ENCODE peak calls at places on chromosomes 5 and 9, in five cellular contexts. One of them, this sample, is unnamed.

GRCh38 chr5:130545291-130545690 is 619.8 kb downstream of the HINT1 start:
- DNase-seq in mesenchymal stem cell: no peak
- DNase-seq in neuronal stem cell: no peak
- DNase-seq in H1: no peak
- DNase-seq in IMR-90: no peak
- DNase-seq in this sample: peak

GRCh38 chr5:44697025-44697424 is 111.7 kb upstream of the MRPS30 start:
- DNase-seq in IMR-90: no peak
- DNase-seq in mesenchymal stem cell: no peak
- DNase-seq in neuronal stem cell: no peak
- DNase-seq in H1: no peak
- DNase-seq in this sample: no peak

GRCh38 chr5:151523335-151523734 is 67.8 kb downstream of the FAT2 start:
- DNase-seq in neuronal stem cell: peak
- DNase-seq in IMR-90: peak
- DNase-seq in mesenchymal stem cell: peak
- DNase-seq in H1: peak
- DNase-seq in this sample: peak

GRCh38 chr5:125228358-125228757 is 481.9 kb upstream of the ZNF608 start:
- DNase-seq in IMR-90: no peak
- DNase-seq in neuronal stem cell: no peak
- DNase-seq in mesenchymal stem cell: no peak
- DNase-seq in H1: no peak
- DNase-seq in this sample: no peak

GRCh38 chr5:13930721-13931246 is 13.7 kb downstream of the DNAH5 start:
- DNase-seq in mesenchymal stem cell: no peak
- DNase-seq in H1: no peak
- DNase-seq in IMR-90: no peak
- DNase-seq in neuronal stem cell: no peak
- DNase-seq in this sample: no peak

GRCh38 chr9:75228893-75229292 is 140.6 kb downstream of the OSTF1 start:
- DNase-seq in neuronal stem cell: no peak
- DNase-seq in H1: no peak
- DNase-seq in IMR-90: no peak
- DNase-seq in mesenchymal stem cell: no peak
- DNase-seq in this sample: no peak

GRCh38 chr9:90287567-90288274 is 354.9 kb downstream of the DIRAS2 start:
- DNase-seq in H1: no peak
- DNase-seq in mesenchymal stem cell: no peak
- DNase-seq in IMR-90: no peak
- DNase-seq in neuronal stem cell: no peak
- DNase-seq in this sample: peak

GRCh38 chr5:23820764-23821471 is 313.5 kb downstream of the PRDM9 start:
- DNase-seq in mesenchymal stem cell: peak
- DNase-seq in IMR-90: peak
- DNase-seq in H1: no peak
- DNase-seq in neuronal stem cell: no peak
- DNase-seq in this sample: no peak

GRCh38 chr5:137040641-137041340 is 458.3 kb downstream of the SPOCK1 start:
- DNase-seq in neuronal stem cell: no peak
- DNase-seq in IMR-90: peak
- DNase-seq in mesenchymal stem cell: no peak
- DNase-seq in H1: no peak
- DNase-seq in this sample: no peak

GRCh38 chr5:157279605-157280239 is 13.8 kb downstream of the CYFIP2 start:
- DNase-seq in H1: no peak
- DNase-seq in neuronal stem cell: no peak
- DNase-seq in IMR-90: no peak
- DNase-seq in mesenchymal stem cell: no peak
- DNase-seq in this sample: no peak

GRCh38 chr5:176611435-176611834 is 1.5 kb upstream of the GPRIN1 start:
- DNase-seq in neuronal stem cell: peak
- DNase-seq in mesenchymal stem cell: peak
- DNase-seq in H1: peak
- DNase-seq in IMR-90: peak
- DNase-seq in this sample: peak

GRCh38 chr9:124779368-124780059 is 2.6 kb downstream of the OLFML2A start:
- DNase-seq in IMR-90: peak
- DNase-seq in neuronal stem cell: no peak
- DNase-seq in H1: peak
- DNase-seq in mesenchymal stem cell: peak
- DNase-seq in this sample: no peak

GRCh38 chr9:113913426-113914195 is 37.5 kb downstream of the ZNF618 start:
- DNase-seq in mesenchymal stem cell: peak
- DNase-seq in IMR-90: peak
- DNase-seq in neuronal stem cell: no peak
- DNase-seq in H1: peak
- DNase-seq in this sample: no peak

GRCh38 chr5:61416010-61416409 is 84.0 kb downstream of the ZSWIM6 start:
- DNase-seq in IMR-90: peak
- DNase-seq in mesenchymal stem cell: no peak
- DNase-seq in neuronal stem cell: peak
- DNase-seq in H1: no peak
- DNase-seq in this sample: no peak

GRCh38 chr9:108436470-108436869 is 419.3 kb downstream of the ACTL7B start:
- DNase-seq in mesenchymal stem cell: no peak
- DNase-seq in neuronal stem cell: no peak
- DNase-seq in IMR-90: no peak
- DNase-seq in H1: no peak
- DNase-seq in this sample: no peak

GRCh38 chr9:16575142-16575877 is 295.2 kb downstream of the BNC2 start:
- DNase-seq in mesenchymal stem cell: no peak
- DNase-seq in neuronal stem cell: no peak
- DNase-seq in IMR-90: no peak
- DNase-seq in H1: no peak
- DNase-seq in this sample: no peak

GRCh38 chr5:177457239-177458121 is 10.9 kb downstream of the PRR7 start:
- DNase-seq in H1: peak
- DNase-seq in mesenchymal stem cell: peak
- DNase-seq in neuronal stem cell: peak
- DNase-seq in IMR-90: peak
- DNase-seq in this sample: peak

GRCh38 chr9:112334319-112334828 is 955 bp upstream of the PTBP3 start:
- DNase-seq in mesenchymal stem cell: peak
- DNase-seq in neuronal stem cell: no peak
- DNase-seq in IMR-90: peak
- DNase-seq in H1: no peak
- DNase-seq in this sample: no peak

GRCh38 chr9:137454145-137454505 is 5.0 kb downstream of the NSMF start:
- DNase-seq in IMR-90: no peak
- DNase-seq in mesenchymal stem cell: no peak
- DNase-seq in H1: peak
- DNase-seq in neuronal stem cell: peak
- DNase-seq in this sample: no peak

GRCh38 chr9:113223963-113224362 is 2.6 kb downstream of the SLC31A1 start:
- DNase-seq in neuronal stem cell: no peak
- DNase-seq in mesenchymal stem cell: peak
- DNase-seq in H1: no peak
- DNase-seq in IMR-90: peak
- DNase-seq in this sample: peak

GRCh38 chr5:163269624-163270023 is 167.8 kb upstream of the CCNG1 start:
- DNase-seq in neuronal stem cell: peak
- DNase-seq in mesenchymal stem cell: no peak
- DNase-seq in H1: no peak
- DNase-seq in IMR-90: no peak
- DNase-seq in this sample: no peak

GRCh38 chr5:143592648-143593047 is 189.2 kb upstream of the NR3C1 start:
- DNase-seq in mesenchymal stem cell: peak
- DNase-seq in H1: no peak
- DNase-seq in neuronal stem cell: no peak
- DNase-seq in IMR-90: peak
- DNase-seq in this sample: no peak

GRCh38 chr5:134127376-134127861 is 12.9 kb downstream of the TCF7 start:
- DNase-seq in neuronal stem cell: no peak
- DNase-seq in mesenchymal stem cell: peak
- DNase-seq in IMR-90: peak
- DNase-seq in H1: no peak
- DNase-seq in this sample: peak

GRCh38 chr5:61431923-61432620 is 100.0 kb downstream of the ZSWIM6 start:
- DNase-seq in IMR-90: no peak
- DNase-seq in H1: no peak
- DNase-seq in neuronal stem cell: no peak
- DNase-seq in mesenchymal stem cell: no peak
- DNase-seq in this sample: no peak

GRCh38 chr5:173051746-173052145 is 4.4 kb upstream of the CREBRF start:
- DNase-seq in neuronal stem cell: no peak
- DNase-seq in H1: no peak
- DNase-seq in IMR-90: peak
- DNase-seq in mesenchymal stem cell: peak
- DNase-seq in this sample: peak

GRCh38 chr5:143177263-143177994 is 226.1 kb downstream of the NR3C1 start:
- DNase-seq in mesenchymal stem cell: no peak
- DNase-seq in neuronal stem cell: no peak
- DNase-seq in IMR-90: peak
- DNase-seq in H1: no peak
- DNase-seq in this sample: no peak

GRCh38 chr9:121206516-121207370 is 5.1 kb upstream of the RAB14 start:
- DNase-seq in IMR-90: peak
- DNase-seq in neuronal stem cell: no peak
- DNase-seq in mesenchymal stem cell: peak
- DNase-seq in H1: no peak
- DNase-seq in this sample: no peak

GRCh38 chr5:168883253-168883880 is 304.2 kb upstream of the PANK3 start:
- DNase-seq in H1: no peak
- DNase-seq in IMR-90: no peak
- DNase-seq in mesenchymal stem cell: no peak
- DNase-seq in neuronal stem cell: no peak
- DNase-seq in this sample: no peak

GRCh38 chr5:9241459-9241858 is 304.4 kb downstream of the SEMA5A start:
- DNase-seq in H1: no peak
- DNase-seq in mesenchymal stem cell: no peak
- DNase-seq in IMR-90: no peak
- DNase-seq in neuronal stem cell: no peak
- DNase-seq in this sample: no peak

DNA sequence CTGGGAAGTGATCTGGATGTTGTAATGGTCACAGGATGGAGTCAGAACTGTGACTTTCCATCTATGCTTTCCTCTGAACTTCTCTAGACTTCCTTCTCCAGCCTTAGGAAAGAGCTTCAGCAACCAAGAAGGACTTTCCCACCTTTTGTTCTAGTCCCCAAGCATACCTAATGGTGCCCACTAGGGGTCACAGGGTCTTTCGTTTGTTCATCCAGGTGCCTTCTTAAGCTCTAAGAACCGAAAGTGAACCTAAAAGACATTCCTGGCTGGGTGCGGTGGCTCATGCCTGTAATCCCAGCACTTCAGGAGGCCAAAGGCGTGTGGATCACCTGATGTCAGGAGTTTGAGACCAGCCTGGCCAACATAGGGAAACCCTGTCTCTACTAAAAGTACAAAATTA is 1.8 kb upstream of the WNT8A start:
- DNase-seq in neuronal stem cell: no peak
- DNase-seq in mesenchymal stem cell: no peak
- DNase-seq in IMR-90: no peak
- DNase-seq in H1: no peak
- DNase-seq in this sample: no peak
- H2BK120ac ChIP-seq in neuronal stem cell: no peak
- H2BK120ac ChIP-seq in mesenchymal stem cell: no peak
- H2BK120ac ChIP-seq in IMR-90: no peak
- H2BK120ac ChIP-seq in H1: no peak
- H2BK120ac ChIP-seq in this sample: no peak

DNA sequence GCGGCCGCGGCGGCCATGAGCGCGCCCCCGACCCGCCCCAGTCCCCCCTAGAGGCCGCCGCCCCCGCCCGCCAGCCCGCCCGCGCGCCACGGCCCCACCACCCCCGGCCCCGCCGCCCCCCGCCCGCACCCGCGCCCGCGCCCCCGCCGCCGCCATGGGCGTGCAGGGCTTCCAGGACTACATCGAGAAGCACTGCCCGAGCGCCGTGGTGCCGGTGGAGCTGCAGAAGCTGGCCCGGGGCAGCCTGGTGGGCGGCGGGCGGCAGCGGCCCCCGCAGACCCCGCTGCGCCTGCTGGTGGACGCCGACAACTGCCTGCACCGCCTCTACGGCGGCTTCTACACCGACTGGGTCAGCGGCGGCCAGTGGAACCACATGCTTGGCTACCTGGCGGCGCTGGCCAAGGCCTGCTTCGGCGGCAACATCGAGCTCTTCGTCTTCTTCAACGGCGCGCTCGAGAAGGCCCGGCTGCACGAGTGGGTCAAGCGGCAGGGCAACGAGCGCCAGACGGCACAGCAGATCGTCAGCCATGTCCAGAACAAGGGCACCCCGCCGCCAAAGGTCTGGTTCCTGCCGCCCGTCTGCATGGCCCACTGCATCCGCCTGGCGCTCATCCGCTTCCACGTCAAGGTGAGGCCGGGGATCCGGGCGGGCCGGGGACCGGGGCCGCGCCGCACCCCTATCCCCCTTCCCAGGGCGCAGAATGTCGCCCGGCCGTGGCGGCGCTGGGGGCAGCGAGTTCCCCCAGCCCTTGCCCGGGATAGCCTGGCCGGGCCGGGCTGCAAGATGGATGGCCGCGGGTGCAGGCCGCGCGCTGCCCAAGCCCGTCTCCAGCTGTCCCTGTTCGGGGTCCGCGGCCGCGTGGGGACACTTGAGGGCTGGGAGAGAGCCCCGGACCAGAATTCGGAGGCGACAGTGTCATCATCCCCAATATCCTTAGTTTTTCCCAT is 551 bp downstream of the FAM120A start:
- DNase-seq in IMR-90: peak
- DNase-seq in mesenchymal stem cell: peak
- DNase-seq in H1: peak
- DNase-seq in neuronal stem cell: peak
- DNase-seq in this sample: peak
- H2BK120ac ChIP-seq in IMR-90: no peak
- H2BK120ac ChIP-seq in mesenchymal stem cell: peak
- H2BK120ac ChIP-seq in H1: no peak
- H2BK120ac ChIP-seq in neuronal stem cell: peak
- H2BK120ac ChIP-seq in this sample: peak

GRCh38 chr5:142109356-142110045 is 922 bp downstream of the NDFIP1 start:
- DNase-seq in mesenchymal stem cell: peak
- DNase-seq in neuronal stem cell: peak
- DNase-seq in H1: no peak
- DNase-seq in IMR-90: peak
- DNase-seq in this sample: no peak
- H2BK120ac ChIP-seq in mesenchymal stem cell: no peak
- H2BK120ac ChIP-seq in neuronal stem cell: no peak
- H2BK120ac ChIP-seq in H1: no peak
- H2BK120ac ChIP-seq in IMR-90: no peak
- H2BK120ac ChIP-seq in this sample: no peak

GRCh38 chr9:129495422-129496186 is 125.3 kb downstream of the C9orf50 start:
- DNase-seq in H1: peak
- DNase-seq in mesenchymal stem cell: peak
- DNase-seq in IMR-90: peak
- DNase-seq in neuronal stem cell: peak
- DNase-seq in this sample: peak

GRCh38 chr9:129497837-129498450 is 123.0 kb downstream of the C9orf50 start:
- DNase-seq in mesenchymal stem cell: no peak
- DNase-seq in H1: no peak
- DNase-seq in neuronal stem cell: no peak
- DNase-seq in IMR-90: no peak
- DNase-seq in this sample: no peak

GRCh38 chr9:129498451-129499376 is 122.2 kb downstream of the C9orf50 start:
- DNase-seq in H1: no peak
- DNase-seq in IMR-90: no peak
- DNase-seq in mesenchymal stem cell: peak
- DNase-seq in neuronal stem cell: no peak
- DNase-seq in this sample: no peak

GRCh38 chr9:129496187-129497063 is 124.5 kb downstream of the C9orf50 start:
- DNase-seq in H1: peak
- DNase-seq in IMR-90: peak
- DNase-seq in neuronal stem cell: peak
- DNase-seq in mesenchymal stem cell: peak
- DNase-seq in this sample: peak

GRCh38 chr9:129497064-129497836 is 123.7 kb downstream of the C9orf50 start:
- DNase-seq in H1: no peak
- DNase-seq in mesenchymal stem cell: peak
- DNase-seq in neuronal stem cell: no peak
- DNase-seq in IMR-90: no peak
- DNase-seq in this sample: no peak
- H2BK120ac ChIP-seq in H1: peak
- H2BK120ac ChIP-seq in mesenchymal stem cell: peak
- H2BK120ac ChIP-seq in neuronal stem cell: peak
- H2BK120ac ChIP-seq in IMR-90: peak
- H2BK120ac ChIP-seq in this sample: peak